ENCODE peak calls at places on chromosomes 2 and 18, in five cellular contexts. V, N, T, R and S are unnamed samples.

GRCh38 chr18:41870817-41871216 is 84.2 kb upstream of the PIK3C3 start:
- DNase-seq in V (no peak), N (no peak), T (no peak), R (no peak), S (no peak)

GRCh38 chr2:109185801-109186570 is 57.0 kb downstream of the SH3RF3 start:
- DNase-seq in V (no peak), N (no peak), T (no peak), R (peak; percentile 56), S (no peak)

GRCh38 chr2:191612496-191612895 is 65.4 kb upstream of the NABP1 start:
- DNase-seq in V (no peak), N (no peak), T (peak; percentile 61), R (no peak), S (no peak)

GRCh38 chr2:172270278-172271079 is 156.9 kb upstream of the ITGA6 start:
- DNase-seq in V (no peak), N (no peak), T (no peak), R (no peak), S (no peak)

GRCh38 chr2:143458258-143458954 is 329.2 kb downstream of the ARHGAP15 start:
- DNase-seq in V (no peak), N (no peak), T (no peak), R (no peak), S (no peak)

GRCh38 chr2:171999125-171999524 is 628 bp upstream of the METAP1D start:
- DNase-seq in V (no peak), N (no peak), T (no peak), R (no peak), S (no peak)

GRCh38 chr2:71944183-71944550 is 203.5 kb downstream of the CYP26B1 start:
- DNase-seq in V (no peak), N (no peak), T (no peak), R (no peak), S (no peak)

GRCh38 chr2:86809481-86810121 is 18.9 kb upstream of the CD8A start:
- DNase-seq in V (no peak), N (no peak), T (no peak), R (no peak), S (no peak)

GRCh38 chr2:79120194-79120713 is at the start of gene REG1A:
- DNase-seq in V (no peak), N (no peak), T (no peak), R (no peak), S (no peak)

GRCh38 chr2:241558532-241559488 is at the start of gene BOK:
- DNase-seq in V (peak; percentile 72), N (no peak), T (no peak), R (no peak), S (no peak)

GRCh38 chr2:132623096-132623839 is 46.7 kb downstream of the LYPD1 start:
- DNase-seq in V (no peak), N (no peak), T (peak; percentile 82), R (peak; percentile 64), S (no peak)

GRCh38 chr2:179410552-179411356 is 146.1 kb upstream of the SESTD1 start:
- DNase-seq in V (peak; percentile 60), N (no peak), T (peak; percentile 48), R (peak; percentile 23), S (no peak)

GRCh38 chr2:120958623-120959366 is 223.1 kb downstream of the GLI2 start:
- DNase-seq in V (no peak), N (no peak), T (no peak), R (no peak), S (no peak)
- TF ChIP-seq CTCF in V (peak; percentile 67), N (peak; percentile 13), T (peak; percentile 32), R (peak; percentile 19), S (no peak)

DNA sequence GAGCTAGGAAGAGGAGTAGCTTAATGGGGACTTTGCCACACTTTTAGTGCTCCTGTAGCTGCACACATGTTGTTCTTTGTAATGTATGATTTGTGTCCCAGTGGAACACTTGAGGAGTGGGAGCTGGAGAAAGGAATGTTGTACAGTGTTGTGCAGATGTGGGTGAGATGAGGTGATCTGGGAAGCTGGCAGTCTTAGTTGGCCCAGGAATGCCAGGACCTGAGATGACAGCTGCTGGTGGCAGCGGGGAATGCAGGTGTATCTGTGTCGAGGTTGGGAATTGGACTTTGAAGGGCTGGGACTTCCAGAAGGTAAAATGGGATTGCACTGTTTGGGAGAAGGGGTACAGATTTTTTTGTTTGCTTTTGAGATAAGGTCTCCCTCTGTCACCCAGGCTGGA is 23.6 kb downstream of the NEDD4L start:
- DNase-seq in V (no peak), N (no peak), T (no peak), R (no peak), S (no peak)
- TF ChIP-seq CTCF in V (no peak), N (no peak), T (no peak), R (no peak), S (no peak)

GRCh38 chr2:13524492-13524891 is 807.8 kb downstream of the TRIB2 start:
- DNase-seq in V (no peak), N (no peak), T (no peak), R (no peak), S (no peak)

GRCh38 chr2:13522096-13522495 is 805.4 kb downstream of the TRIB2 start:
- DNase-seq in V (no peak), N (no peak), T (no peak), R (no peak), S (no peak)

GRCh38 chr2:13522917-13523821 is 806.4 kb downstream of the TRIB2 start:
- DNase-seq in V (no peak), N (no peak), T (peak; percentile 47), R (no peak), S (no peak)
- TF ChIP-seq CTCF in V (no peak), N (no peak), T (no peak), R (no peak), S (no peak)

GRCh38 chr2:28951910-28952805 is 28.9 kb upstream of the TOGARAM2 start:
- DNase-seq in V (no peak), N (peak; percentile 48), T (no peak), R (no peak), S (no peak)

GRCh38 chr2:28955492-28955891 is 25.6 kb upstream of the TOGARAM2 start:
- DNase-seq in V (no peak), N (no peak), T (no peak), R (no peak), S (no peak)

GRCh38 chr2:28950941-28951630 is 30.0 kb upstream of the TOGARAM2 start:
- DNase-seq in V (no peak), N (no peak), T (no peak), R (no peak), S (no peak)

GRCh38 chr2:28949617-28950305 is 31.3 kb upstream of the TOGARAM2 start:
- DNase-seq in V (no peak), N (no peak), T (no peak), R (no peak), S (no peak)

GRCh38 chr2:28952806-28953190 is 28.3 kb upstream of the TOGARAM2 start:
- DNase-seq in V (no peak), N (no peak), T (no peak), R (no peak), S (no peak)
- TF ChIP-seq CTCF in V (peak; percentile 7), N (no peak), T (peak; percentile 3), R (no peak), S (no peak)

GRCh38 chr2:153291718-153292117 is 186.8 kb downstream of the RPRM start:
- DNase-seq in V (no peak), N (no peak), T (no peak), R (no peak), S (no peak)

GRCh38 chr2:153287109-153287801 is 191.3 kb downstream of the RPRM start:
- DNase-seq in V (peak; percentile 47), N (no peak), T (no peak), R (no peak), S (peak; percentile 27)
- TF ChIP-seq CTCF in V (peak; percentile 80), N (no peak), T (peak; percentile 32), R (no peak), S (peak; percentile 33)

GRCh38 chr18:50340078-50340477 is 34.8 kb upstream of the SKA1 start:
- DNase-seq in V (no peak), N (no peak), T (no peak), R (no peak), S (no peak)
- TF ChIP-seq CTCF in V (no peak), N (no peak), T (no peak), R (no peak), S (no peak)

GRCh38 chr18:48295586-48296311 is 113.4 kb downstream of the ZBTB7C start:
- DNase-seq in V (no peak), N (no peak), T (no peak), R (no peak), S (peak; percentile 36)
- TF ChIP-seq CTCF in V (peak; percentile 46), N (no peak), T (peak; percentile 57), R (peak; percentile 8), S (no peak)